ENCODE peak calls at places on chromosome 19, in seven cellular contexts. One of them, this sample, is unnamed.

GRCh38 chr19:4144666-4145261 is 8.7 kb upstream of the CREB3L3 start:
- DNase-seq in stimulated activated CD4-positive, alpha-beta T cell treated with anti-CD3 and anti-CD28 coated beads, TNF-alpha, amount 100 ng/mL, for 1 hour: no peak
- DNase-seq in EH: peak
- DNase-seq in NCI-H1417 treated with DMSO at 0.1 percent for 48 hours: no peak
- DNase-seq in stimulated activated CD8-positive, alpha-beta memory T cell treated with anti-CD3 and anti-CD28 coated beads, Interleukin-12 subunit alpha, Interleukin-12 subunit beta, amount 100 ng/mL, for 1 hour: no peak
- DNase-seq in fibroblast of the conjunctiva: peak
- DNase-seq in choroid plexus epithelial cell: peak
- DNase-seq in this sample: peak

GRCh38 chr19:860481-861098 is 1.1 kb downstream of the CFD start:
- DNase-seq in stimulated activated CD4-positive, alpha-beta T cell treated with anti-CD3 and anti-CD28 coated beads, TNF-alpha, amount 100 ng/mL, for 1 hour: peak
- DNase-seq in EH: peak
- DNase-seq in NCI-H1417 treated with DMSO at 0.1 percent for 48 hours: no peak
- DNase-seq in stimulated activated CD8-positive, alpha-beta memory T cell treated with anti-CD3 and anti-CD28 coated beads, Interleukin-12 subunit alpha, Interleukin-12 subunit beta, amount 100 ng/mL, for 1 hour: peak
- DNase-seq in fibroblast of the conjunctiva: peak
- DNase-seq in choroid plexus epithelial cell: peak
- DNase-seq in this sample: peak

GRCh38 chr19:35868172-35868822 is at the start of gene APLP1:
- DNase-seq in stimulated activated CD4-positive, alpha-beta T cell treated with anti-CD3 and anti-CD28 coated beads, TNF-alpha, amount 100 ng/mL, for 1 hour: peak
- DNase-seq in EH: peak
- DNase-seq in NCI-H1417 treated with DMSO at 0.1 percent for 48 hours: no peak
- DNase-seq in stimulated activated CD8-positive, alpha-beta memory T cell treated with anti-CD3 and anti-CD28 coated beads, Interleukin-12 subunit alpha, Interleukin-12 subunit beta, amount 100 ng/mL, for 1 hour: peak
- DNase-seq in fibroblast of the conjunctiva: no peak
- DNase-seq in choroid plexus epithelial cell: no peak
- DNase-seq in this sample: peak

GRCh38 chr19:41023193-41023592 is 32.1 kb downstream of the CYP2B6 start:
- DNase-seq in stimulated activated CD4-positive, alpha-beta T cell treated with anti-CD3 and anti-CD28 coated beads, TNF-alpha, amount 100 ng/mL, for 1 hour: no peak
- DNase-seq in EH: no peak
- DNase-seq in NCI-H1417 treated with DMSO at 0.1 percent for 48 hours: no peak
- DNase-seq in stimulated activated CD8-positive, alpha-beta memory T cell treated with anti-CD3 and anti-CD28 coated beads, Interleukin-12 subunit alpha, Interleukin-12 subunit beta, amount 100 ng/mL, for 1 hour: no peak
- DNase-seq in fibroblast of the conjunctiva: no peak
- DNase-seq in choroid plexus epithelial cell: no peak
- DNase-seq in this sample: peak

GRCh38 chr19:51489113-51489512 is 10.8 kb downstream of the CEACAM18 start:
- DNase-seq in stimulated activated CD4-positive, alpha-beta T cell treated with anti-CD3 and anti-CD28 coated beads, TNF-alpha, amount 100 ng/mL, for 1 hour: no peak
- DNase-seq in EH: no peak
- DNase-seq in NCI-H1417 treated with DMSO at 0.1 percent for 48 hours: no peak
- DNase-seq in stimulated activated CD8-positive, alpha-beta memory T cell treated with anti-CD3 and anti-CD28 coated beads, Interleukin-12 subunit alpha, Interleukin-12 subunit beta, amount 100 ng/mL, for 1 hour: no peak
- DNase-seq in fibroblast of the conjunctiva: no peak
- DNase-seq in choroid plexus epithelial cell: no peak
- DNase-seq in this sample: no peak

GRCh38 chr19:38227272-38228004 is 3.4 kb upstream of the DPF1 start:
- DNase-seq in stimulated activated CD4-positive, alpha-beta T cell treated with anti-CD3 and anti-CD28 coated beads, TNF-alpha, amount 100 ng/mL, for 1 hour: no peak
- DNase-seq in EH: no peak
- DNase-seq in NCI-H1417 treated with DMSO at 0.1 percent for 48 hours: no peak
- DNase-seq in stimulated activated CD8-positive, alpha-beta memory T cell treated with anti-CD3 and anti-CD28 coated beads, Interleukin-12 subunit alpha, Interleukin-12 subunit beta, amount 100 ng/mL, for 1 hour: no peak
- DNase-seq in fibroblast of the conjunctiva: no peak
- DNase-seq in choroid plexus epithelial cell: no peak
- DNase-seq in this sample: no peak

GRCh38 chr19:43773725-43774102 is 7.1 kb downstream of the KCNN4 start:
- DNase-seq in stimulated activated CD4-positive, alpha-beta T cell treated with anti-CD3 and anti-CD28 coated beads, TNF-alpha, amount 100 ng/mL, for 1 hour: no peak
- DNase-seq in EH: no peak
- DNase-seq in NCI-H1417 treated with DMSO at 0.1 percent for 48 hours: no peak
- DNase-seq in stimulated activated CD8-positive, alpha-beta memory T cell treated with anti-CD3 and anti-CD28 coated beads, Interleukin-12 subunit alpha, Interleukin-12 subunit beta, amount 100 ng/mL, for 1 hour: no peak
- DNase-seq in fibroblast of the conjunctiva: no peak
- DNase-seq in choroid plexus epithelial cell: no peak
- DNase-seq in this sample: peak

GRCh38 chr19:40366697-40367561 is 18.4 kb downstream of the PLD3 start:
- DNase-seq in stimulated activated CD4-positive, alpha-beta T cell treated with anti-CD3 and anti-CD28 coated beads, TNF-alpha, amount 100 ng/mL, for 1 hour: no peak
- DNase-seq in EH: peak
- DNase-seq in NCI-H1417 treated with DMSO at 0.1 percent for 48 hours: peak
- DNase-seq in stimulated activated CD8-positive, alpha-beta memory T cell treated with anti-CD3 and anti-CD28 coated beads, Interleukin-12 subunit alpha, Interleukin-12 subunit beta, amount 100 ng/mL, for 1 hour: no peak
- DNase-seq in fibroblast of the conjunctiva: peak
- DNase-seq in choroid plexus epithelial cell: peak
- DNase-seq in this sample: peak

GRCh38 chr19:15138427-15138826 is 31.2 kb downstream of the SYDE1 start:
- DNase-seq in stimulated activated CD4-positive, alpha-beta T cell treated with anti-CD3 and anti-CD28 coated beads, TNF-alpha, amount 100 ng/mL, for 1 hour: no peak
- DNase-seq in EH: no peak
- DNase-seq in NCI-H1417 treated with DMSO at 0.1 percent for 48 hours: no peak
- DNase-seq in stimulated activated CD8-positive, alpha-beta memory T cell treated with anti-CD3 and anti-CD28 coated beads, Interleukin-12 subunit alpha, Interleukin-12 subunit beta, amount 100 ng/mL, for 1 hour: no peak
- DNase-seq in fibroblast of the conjunctiva: no peak
- DNase-seq in choroid plexus epithelial cell: no peak
- DNase-seq in this sample: no peak

GRCh38 chr19:28519950-28520861 is 692.7 kb downstream of the UQCRFS1 start:
- DNase-seq in stimulated activated CD4-positive, alpha-beta T cell treated with anti-CD3 and anti-CD28 coated beads, TNF-alpha, amount 100 ng/mL, for 1 hour: no peak
- DNase-seq in EH: no peak
- DNase-seq in NCI-H1417 treated with DMSO at 0.1 percent for 48 hours: no peak
- DNase-seq in stimulated activated CD8-positive, alpha-beta memory T cell treated with anti-CD3 and anti-CD28 coated beads, Interleukin-12 subunit alpha, Interleukin-12 subunit beta, amount 100 ng/mL, for 1 hour: no peak
- DNase-seq in fibroblast of the conjunctiva: no peak
- DNase-seq in choroid plexus epithelial cell: no peak
- DNase-seq in this sample: no peak

GRCh38 chr19:435056-435706 is 25.7 kb downstream of the SHC2 start:
- DNase-seq in stimulated activated CD4-positive, alpha-beta T cell treated with anti-CD3 and anti-CD28 coated beads, TNF-alpha, amount 100 ng/mL, for 1 hour: no peak
- DNase-seq in EH: no peak
- DNase-seq in NCI-H1417 treated with DMSO at 0.1 percent for 48 hours: peak
- DNase-seq in stimulated activated CD8-positive, alpha-beta memory T cell treated with anti-CD3 and anti-CD28 coated beads, Interleukin-12 subunit alpha, Interleukin-12 subunit beta, amount 100 ng/mL, for 1 hour: no peak
- DNase-seq in fibroblast of the conjunctiva: no peak
- DNase-seq in choroid plexus epithelial cell: no peak
- DNase-seq in this sample: no peak

GRCh38 chr19:53165691-53166091 is 6.8 kb upstream of the ZNF347 start:
- DNase-seq in stimulated activated CD4-positive, alpha-beta T cell treated with anti-CD3 and anti-CD28 coated beads, TNF-alpha, amount 100 ng/mL, for 1 hour: no peak
- DNase-seq in EH: no peak
- DNase-seq in NCI-H1417 treated with DMSO at 0.1 percent for 48 hours: no peak
- DNase-seq in stimulated activated CD8-positive, alpha-beta memory T cell treated with anti-CD3 and anti-CD28 coated beads, Interleukin-12 subunit alpha, Interleukin-12 subunit beta, amount 100 ng/mL, for 1 hour: no peak
- DNase-seq in fibroblast of the conjunctiva: no peak
- DNase-seq in choroid plexus epithelial cell: no peak
- DNase-seq in this sample: no peak

GRCh38 chr19:51417107-51417806 is at the start of gene SIGLEC10:
- DNase-seq in stimulated activated CD4-positive, alpha-beta T cell treated with anti-CD3 and anti-CD28 coated beads, TNF-alpha, amount 100 ng/mL, for 1 hour: no peak
- DNase-seq in EH: no peak
- DNase-seq in NCI-H1417 treated with DMSO at 0.1 percent for 48 hours: no peak
- DNase-seq in stimulated activated CD8-positive, alpha-beta memory T cell treated with anti-CD3 and anti-CD28 coated beads, Interleukin-12 subunit alpha, Interleukin-12 subunit beta, amount 100 ng/mL, for 1 hour: no peak
- DNase-seq in fibroblast of the conjunctiva: no peak
- DNase-seq in choroid plexus epithelial cell: peak
- DNase-seq in this sample: peak

GRCh38 chr19:45879055-45879454 is 6.9 kb downstream of the IRF2BP1 start:
- DNase-seq in stimulated activated CD4-positive, alpha-beta T cell treated with anti-CD3 and anti-CD28 coated beads, TNF-alpha, amount 100 ng/mL, for 1 hour: no peak
- DNase-seq in EH: no peak
- DNase-seq in NCI-H1417 treated with DMSO at 0.1 percent for 48 hours: no peak
- DNase-seq in stimulated activated CD8-positive, alpha-beta memory T cell treated with anti-CD3 and anti-CD28 coated beads, Interleukin-12 subunit alpha, Interleukin-12 subunit beta, amount 100 ng/mL, for 1 hour: no peak
- DNase-seq in fibroblast of the conjunctiva: no peak
- DNase-seq in choroid plexus epithelial cell: no peak
- DNase-seq in this sample: no peak

GRCh38 chr19:36573948-36574726 is 1.0 kb upstream of the ZNF529 start:
- DNase-seq in stimulated activated CD4-positive, alpha-beta T cell treated with anti-CD3 and anti-CD28 coated beads, TNF-alpha, amount 100 ng/mL, for 1 hour: no peak
- DNase-seq in EH: peak
- DNase-seq in NCI-H1417 treated with DMSO at 0.1 percent for 48 hours: no peak
- DNase-seq in stimulated activated CD8-positive, alpha-beta memory T cell treated with anti-CD3 and anti-CD28 coated beads, Interleukin-12 subunit alpha, Interleukin-12 subunit beta, amount 100 ng/mL, for 1 hour: no peak
- DNase-seq in fibroblast of the conjunctiva: no peak
- DNase-seq in choroid plexus epithelial cell: peak
- DNase-seq in this sample: no peak

GRCh38 chr19:4768934-4769777 is 22.4 kb upstream of the FEM1A start:
- DNase-seq in stimulated activated CD4-positive, alpha-beta T cell treated with anti-CD3 and anti-CD28 coated beads, TNF-alpha, amount 100 ng/mL, for 1 hour: peak
- DNase-seq in EH: peak
- DNase-seq in NCI-H1417 treated with DMSO at 0.1 percent for 48 hours: peak
- DNase-seq in stimulated activated CD8-positive, alpha-beta memory T cell treated with anti-CD3 and anti-CD28 coated beads, Interleukin-12 subunit alpha, Interleukin-12 subunit beta, amount 100 ng/mL, for 1 hour: peak
- DNase-seq in fibroblast of the conjunctiva: peak
- DNase-seq in choroid plexus epithelial cell: peak
- DNase-seq in this sample: peak

GRCh38 chr19:5470264-5470671 is 15.1 kb downstream of the ZNRF4 start:
- DNase-seq in stimulated activated CD4-positive, alpha-beta T cell treated with anti-CD3 and anti-CD28 coated beads, TNF-alpha, amount 100 ng/mL, for 1 hour: no peak
- DNase-seq in EH: no peak
- DNase-seq in NCI-H1417 treated with DMSO at 0.1 percent for 48 hours: no peak
- DNase-seq in stimulated activated CD8-positive, alpha-beta memory T cell treated with anti-CD3 and anti-CD28 coated beads, Interleukin-12 subunit alpha, Interleukin-12 subunit beta, amount 100 ng/mL, for 1 hour: no peak
- DNase-seq in fibroblast of the conjunctiva: no peak
- DNase-seq in choroid plexus epithelial cell: no peak
- DNase-seq in this sample: no peak

GRCh38 chr19:16814526-16815100 is 14.6 kb upstream of the SIN3B start:
- DNase-seq in stimulated activated CD4-positive, alpha-beta T cell treated with anti-CD3 and anti-CD28 coated beads, TNF-alpha, amount 100 ng/mL, for 1 hour: no peak
- DNase-seq in EH: no peak
- DNase-seq in NCI-H1417 treated with DMSO at 0.1 percent for 48 hours: no peak
- DNase-seq in stimulated activated CD8-positive, alpha-beta memory T cell treated with anti-CD3 and anti-CD28 coated beads, Interleukin-12 subunit alpha, Interleukin-12 subunit beta, amount 100 ng/mL, for 1 hour: no peak
- DNase-seq in fibroblast of the conjunctiva: no peak
- DNase-seq in choroid plexus epithelial cell: peak
- DNase-seq in this sample: no peak

GRCh38 chr19:1169921-1170885 is 3.9 kb downstream of the SBNO2 start:
- DNase-seq in stimulated activated CD4-positive, alpha-beta T cell treated with anti-CD3 and anti-CD28 coated beads, TNF-alpha, amount 100 ng/mL, for 1 hour: no peak
- DNase-seq in EH: peak
- DNase-seq in NCI-H1417 treated with DMSO at 0.1 percent for 48 hours: no peak
- DNase-seq in stimulated activated CD8-positive, alpha-beta memory T cell treated with anti-CD3 and anti-CD28 coated beads, Interleukin-12 subunit alpha, Interleukin-12 subunit beta, amount 100 ng/mL, for 1 hour: no peak
- DNase-seq in fibroblast of the conjunctiva: no peak
- DNase-seq in choroid plexus epithelial cell: no peak
- DNase-seq in this sample: no peak

GRCh38 chr19:45424191-45425058 is 708 bp upstream of the ERCC1 start:
- DNase-seq in stimulated activated CD4-positive, alpha-beta T cell treated with anti-CD3 and anti-CD28 coated beads, TNF-alpha, amount 100 ng/mL, for 1 hour: no peak
- DNase-seq in EH: peak
- DNase-seq in NCI-H1417 treated with DMSO at 0.1 percent for 48 hours: no peak
- DNase-seq in stimulated activated CD8-positive, alpha-beta memory T cell treated with anti-CD3 and anti-CD28 coated beads, Interleukin-12 subunit alpha, Interleukin-12 subunit beta, amount 100 ng/mL, for 1 hour: no peak
- DNase-seq in fibroblast of the conjunctiva: peak
- DNase-seq in choroid plexus epithelial cell: peak
- DNase-seq in this sample: peak

GRCh38 chr19:1567116-1567847 is 843 bp downstream of the MEX3D start:
- DNase-seq in stimulated activated CD4-positive, alpha-beta T cell treated with anti-CD3 and anti-CD28 coated beads, TNF-alpha, amount 100 ng/mL, for 1 hour: no peak
- DNase-seq in EH: no peak
- DNase-seq in NCI-H1417 treated with DMSO at 0.1 percent for 48 hours: no peak
- DNase-seq in stimulated activated CD8-positive, alpha-beta memory T cell treated with anti-CD3 and anti-CD28 coated beads, Interleukin-12 subunit alpha, Interleukin-12 subunit beta, amount 100 ng/mL, for 1 hour: no peak
- DNase-seq in fibroblast of the conjunctiva: no peak
- DNase-seq in choroid plexus epithelial cell: no peak
- DNase-seq in this sample: peak

GRCh38 chr19:51124729-51125128 is at the start of gene SIGLEC9:
- DNase-seq in stimulated activated CD4-positive, alpha-beta T cell treated with anti-CD3 and anti-CD28 coated beads, TNF-alpha, amount 100 ng/mL, for 1 hour: no peak
- DNase-seq in EH: no peak
- DNase-seq in NCI-H1417 treated with DMSO at 0.1 percent for 48 hours: no peak
- DNase-seq in stimulated activated CD8-positive, alpha-beta memory T cell treated with anti-CD3 and anti-CD28 coated beads, Interleukin-12 subunit alpha, Interleukin-12 subunit beta, amount 100 ng/mL, for 1 hour: no peak
- DNase-seq in fibroblast of the conjunctiva: no peak
- DNase-seq in choroid plexus epithelial cell: peak
- DNase-seq in this sample: no peak

GRCh38 chr19:40165362-40165937 is 25.8 kb upstream of the MAP3K10 start:
- DNase-seq in stimulated activated CD4-positive, alpha-beta T cell treated with anti-CD3 and anti-CD28 coated beads, TNF-alpha, amount 100 ng/mL, for 1 hour: peak
- DNase-seq in EH: peak
- DNase-seq in NCI-H1417 treated with DMSO at 0.1 percent for 48 hours: no peak
- DNase-seq in stimulated activated CD8-positive, alpha-beta memory T cell treated with anti-CD3 and anti-CD28 coated beads, Interleukin-12 subunit alpha, Interleukin-12 subunit beta, amount 100 ng/mL, for 1 hour: peak
- DNase-seq in fibroblast of the conjunctiva: peak
- DNase-seq in choroid plexus epithelial cell: peak
- DNase-seq in this sample: peak

GRCh38 chr19:13717194-13717643 is 47.1 kb upstream of the MRI1 start:
- DNase-seq in stimulated activated CD4-positive, alpha-beta T cell treated with anti-CD3 and anti-CD28 coated beads, TNF-alpha, amount 100 ng/mL, for 1 hour: no peak
- DNase-seq in EH: peak
- DNase-seq in NCI-H1417 treated with DMSO at 0.1 percent for 48 hours: no peak
- DNase-seq in stimulated activated CD8-positive, alpha-beta memory T cell treated with anti-CD3 and anti-CD28 coated beads, Interleukin-12 subunit alpha, Interleukin-12 subunit beta, amount 100 ng/mL, for 1 hour: no peak
- DNase-seq in fibroblast of the conjunctiva: no peak
- DNase-seq in choroid plexus epithelial cell: no peak
- DNase-seq in this sample: peak

GRCh38 chr19:17021328-17021727 is 5.3 kb downstream of the CPAMD8 start:
- DNase-seq in stimulated activated CD4-positive, alpha-beta T cell treated with anti-CD3 and anti-CD28 coated beads, TNF-alpha, amount 100 ng/mL, for 1 hour: no peak
- DNase-seq in EH: no peak
- DNase-seq in NCI-H1417 treated with DMSO at 0.1 percent for 48 hours: no peak
- DNase-seq in stimulated activated CD8-positive, alpha-beta memory T cell treated with anti-CD3 and anti-CD28 coated beads, Interleukin-12 subunit alpha, Interleukin-12 subunit beta, amount 100 ng/mL, for 1 hour: no peak
- DNase-seq in fibroblast of the conjunctiva: no peak
- DNase-seq in choroid plexus epithelial cell: no peak
- DNase-seq in this sample: no peak

GRCh38 chr19:57192064-57192395 is 730 bp downstream of the ZNF264 start:
- DNase-seq in stimulated activated CD4-positive, alpha-beta T cell treated with anti-CD3 and anti-CD28 coated beads, TNF-alpha, amount 100 ng/mL, for 1 hour: no peak
- DNase-seq in EH: peak
- DNase-seq in NCI-H1417 treated with DMSO at 0.1 percent for 48 hours: no peak
- DNase-seq in stimulated activated CD8-positive, alpha-beta memory T cell treated with anti-CD3 and anti-CD28 coated beads, Interleukin-12 subunit alpha, Interleukin-12 subunit beta, amount 100 ng/mL, for 1 hour: no peak
- DNase-seq in fibroblast of the conjunctiva: no peak
- DNase-seq in choroid plexus epithelial cell: peak
- DNase-seq in this sample: no peak

GRCh38 chr19:38658462-38659306 is 11.2 kb downstream of the ACTN4 start:
- DNase-seq in stimulated activated CD4-positive, alpha-beta T cell treated with anti-CD3 and anti-CD28 coated beads, TNF-alpha, amount 100 ng/mL, for 1 hour: no peak
- DNase-seq in EH: peak
- DNase-seq in NCI-H1417 treated with DMSO at 0.1 percent for 48 hours: no peak
- DNase-seq in stimulated activated CD8-positive, alpha-beta memory T cell treated with anti-CD3 and anti-CD28 coated beads, Interleukin-12 subunit alpha, Interleukin-12 subunit beta, amount 100 ng/mL, for 1 hour: no peak
- DNase-seq in fibroblast of the conjunctiva: peak
- DNase-seq in choroid plexus epithelial cell: peak
- DNase-seq in this sample: no peak

GRCh38 chr19:10796653-10797052 is 39.4 kb downstream of the TMED1 start:
- DNase-seq in stimulated activated CD4-positive, alpha-beta T cell treated with anti-CD3 and anti-CD28 coated beads, TNF-alpha, amount 100 ng/mL, for 1 hour: no peak
- DNase-seq in EH: no peak
- DNase-seq in NCI-H1417 treated with DMSO at 0.1 percent for 48 hours: no peak
- DNase-seq in stimulated activated CD8-positive, alpha-beta memory T cell treated with anti-CD3 and anti-CD28 coated beads, Interleukin-12 subunit alpha, Interleukin-12 subunit beta, amount 100 ng/mL, for 1 hour: no peak
- DNase-seq in fibroblast of the conjunctiva: no peak
- DNase-seq in choroid plexus epithelial cell: no peak
- DNase-seq in this sample: no peak

GRCh38 chr19:2524840-2525723 is 49.2 kb downstream of the GADD45B start:
- DNase-seq in stimulated activated CD4-positive, alpha-beta T cell treated with anti-CD3 and anti-CD28 coated beads, TNF-alpha, amount 100 ng/mL, for 1 hour: no peak
- DNase-seq in EH: peak
- DNase-seq in NCI-H1417 treated with DMSO at 0.1 percent for 48 hours: no peak
- DNase-seq in stimulated activated CD8-positive, alpha-beta memory T cell treated with anti-CD3 and anti-CD28 coated beads, Interleukin-12 subunit alpha, Interleukin-12 subunit beta, amount 100 ng/mL, for 1 hour: no peak
- DNase-seq in fibroblast of the conjunctiva: no peak
- DNase-seq in choroid plexus epithelial cell: peak
- DNase-seq in this sample: peak

GRCh38 chr19:8262431-8262830 is 45.7 kb downstream of the CD320 start:
- DNase-seq in stimulated activated CD4-positive, alpha-beta T cell treated with anti-CD3 and anti-CD28 coated beads, TNF-alpha, amount 100 ng/mL, for 1 hour: no peak
- DNase-seq in EH: no peak
- DNase-seq in NCI-H1417 treated with DMSO at 0.1 percent for 48 hours: no peak
- DNase-seq in stimulated activated CD8-positive, alpha-beta memory T cell treated with anti-CD3 and anti-CD28 coated beads, Interleukin-12 subunit alpha, Interleukin-12 subunit beta, amount 100 ng/mL, for 1 hour: no peak
- DNase-seq in fibroblast of the conjunctiva: no peak
- DNase-seq in choroid plexus epithelial cell: no peak
- DNase-seq in this sample: no peak

GRCh38 chr19:50432221-50432626 is 468 bp upstream of the MYBPC2 start:
- DNase-seq in stimulated activated CD4-positive, alpha-beta T cell treated with anti-CD3 and anti-CD28 coated beads, TNF-alpha, amount 100 ng/mL, for 1 hour: no peak
- DNase-seq in EH: no peak
- DNase-seq in NCI-H1417 treated with DMSO at 0.1 percent for 48 hours: no peak
- DNase-seq in stimulated activated CD8-positive, alpha-beta memory T cell treated with anti-CD3 and anti-CD28 coated beads, Interleukin-12 subunit alpha, Interleukin-12 subunit beta, amount 100 ng/mL, for 1 hour: no peak
- DNase-seq in fibroblast of the conjunctiva: no peak
- DNase-seq in choroid plexus epithelial cell: peak
- DNase-seq in this sample: peak

GRCh38 chr19:17615889-17616685 is 60.6 kb downstream of the COLGALT1 start:
- DNase-seq in stimulated activated CD4-positive, alpha-beta T cell treated with anti-CD3 and anti-CD28 coated beads, TNF-alpha, amount 100 ng/mL, for 1 hour: no peak
- DNase-seq in EH: no peak
- DNase-seq in NCI-H1417 treated with DMSO at 0.1 percent for 48 hours: no peak
- DNase-seq in stimulated activated CD8-positive, alpha-beta memory T cell treated with anti-CD3 and anti-CD28 coated beads, Interleukin-12 subunit alpha, Interleukin-12 subunit beta, amount 100 ng/mL, for 1 hour: no peak
- DNase-seq in fibroblast of the conjunctiva: no peak
- DNase-seq in choroid plexus epithelial cell: no peak
- DNase-seq in this sample: peak

GRCh38 chr19:16441661-16442071 is 30.1 kb downstream of the EPS15L1 start:
- DNase-seq in stimulated activated CD4-positive, alpha-beta T cell treated with anti-CD3 and anti-CD28 coated beads, TNF-alpha, amount 100 ng/mL, for 1 hour: no peak
- DNase-seq in EH: no peak
- DNase-seq in NCI-H1417 treated with DMSO at 0.1 percent for 48 hours: no peak
- DNase-seq in stimulated activated CD8-positive, alpha-beta memory T cell treated with anti-CD3 and anti-CD28 coated beads, Interleukin-12 subunit alpha, Interleukin-12 subunit beta, amount 100 ng/mL, for 1 hour: no peak
- DNase-seq in fibroblast of the conjunctiva: no peak
- DNase-seq in choroid plexus epithelial cell: peak
- DNase-seq in this sample: peak